ENCODE peak calls at places on chromosome 21, in ten cellular contexts. One of them, this sample, is unnamed.
A peak's percentile ranks its signal among the peaks of the same experiment; 100 is the strongest.

GRCh38 chr21:44874240-44874496 is 678 bp upstream of the PTTG1IP start:
- DNase-seq in stimulated activated CD4-positive, alpha-beta T cell treated with anti-CD3 and anti-CD28 coated beads, Interleukin-4, amount 100 ng/mL, for 1 hour: no peak
- DNase-seq in psoas muscle: no peak
- DNase-seq in ecto neural progenitor cell: no peak
- DNase-seq in Daoy: no peak
- DNase-seq in COR-L47: no peak
- DNase-seq in T follicular helper cell: no peak
- DNase-seq in Right ventricle myocardium inferior: no peak
- DNase-seq in NCI-H748 treated with DMSO at 0.1 percent for 48 hours: no peak
- DNase-seq in lower lobe of right lung: no peak
- DNase-seq in this sample: no peak

GRCh38 chr21:45891388-45892155 is 90.0 kb upstream of the COL6A1 start:
- DNase-seq in stimulated activated CD4-positive, alpha-beta T cell treated with anti-CD3 and anti-CD28 coated beads, Interleukin-4, amount 100 ng/mL, for 1 hour: no peak
- DNase-seq in psoas muscle: peak; percentile 8
- DNase-seq in ecto neural progenitor cell: no peak
- DNase-seq in Daoy: no peak
- DNase-seq in COR-L47: no peak
- DNase-seq in T follicular helper cell: no peak
- DNase-seq in Right ventricle myocardium inferior: no peak
- DNase-seq in NCI-H748 treated with DMSO at 0.1 percent for 48 hours: no peak
- DNase-seq in lower lobe of right lung: peak; percentile 33
- DNase-seq in this sample: no peak

GRCh38 chr21:36347278-36347961 is 27.4 kb downstream of the MORC3 start:
- DNase-seq in stimulated activated CD4-positive, alpha-beta T cell treated with anti-CD3 and anti-CD28 coated beads, Interleukin-4, amount 100 ng/mL, for 1 hour: no peak
- DNase-seq in psoas muscle: no peak
- DNase-seq in ecto neural progenitor cell: no peak
- DNase-seq in Daoy: no peak
- DNase-seq in COR-L47: no peak
- DNase-seq in T follicular helper cell: no peak
- DNase-seq in Right ventricle myocardium inferior: no peak
- DNase-seq in NCI-H748 treated with DMSO at 0.1 percent for 48 hours: no peak
- DNase-seq in lower lobe of right lung: no peak
- DNase-seq in this sample: no peak

GRCh38 chr21:26170471-26171309 is at the start of gene APP:
- DNase-seq in stimulated activated CD4-positive, alpha-beta T cell treated with anti-CD3 and anti-CD28 coated beads, Interleukin-4, amount 100 ng/mL, for 1 hour: peak; percentile 91
- DNase-seq in psoas muscle: peak; percentile 87
- DNase-seq in ecto neural progenitor cell: peak; percentile 93
- DNase-seq in Daoy: peak; percentile 90
- DNase-seq in COR-L47: peak; percentile 77
- DNase-seq in T follicular helper cell: peak; percentile 81
- DNase-seq in Right ventricle myocardium inferior: peak; percentile 96
- DNase-seq in NCI-H748 treated with DMSO at 0.1 percent for 48 hours: peak; percentile 38
- DNase-seq in lower lobe of right lung: peak; percentile 90
- DNase-seq in this sample: no peak

GRCh38 chr21:27590271-27590670 is 623.4 kb upstream of the ADAMTS5 start:
- DNase-seq in stimulated activated CD4-positive, alpha-beta T cell treated with anti-CD3 and anti-CD28 coated beads, Interleukin-4, amount 100 ng/mL, for 1 hour: no peak
- DNase-seq in psoas muscle: peak; percentile 21
- DNase-seq in ecto neural progenitor cell: no peak
- DNase-seq in Daoy: peak; percentile 89
- DNase-seq in COR-L47: no peak
- DNase-seq in T follicular helper cell: no peak
- DNase-seq in Right ventricle myocardium inferior: no peak
- DNase-seq in NCI-H748 treated with DMSO at 0.1 percent for 48 hours: no peak
- DNase-seq in lower lobe of right lung: no peak
- DNase-seq in this sample: no peak

GRCh38 chr21:34701726-34702125 is 32.9 kb downstream of the CLIC6 start:
- DNase-seq in stimulated activated CD4-positive, alpha-beta T cell treated with anti-CD3 and anti-CD28 coated beads, Interleukin-4, amount 100 ng/mL, for 1 hour: no peak
- DNase-seq in psoas muscle: no peak
- DNase-seq in ecto neural progenitor cell: no peak
- DNase-seq in Daoy: no peak
- DNase-seq in COR-L47: no peak
- DNase-seq in T follicular helper cell: no peak
- DNase-seq in Right ventricle myocardium inferior: no peak
- DNase-seq in NCI-H748 treated with DMSO at 0.1 percent for 48 hours: no peak
- DNase-seq in lower lobe of right lung: no peak
- DNase-seq in this sample: no peak

GRCh38 chr21:44299458-44300261 is at the start of gene PFKL:
- DNase-seq in stimulated activated CD4-positive, alpha-beta T cell treated with anti-CD3 and anti-CD28 coated beads, Interleukin-4, amount 100 ng/mL, for 1 hour: peak; percentile 68
- DNase-seq in psoas muscle: peak; percentile 71
- DNase-seq in ecto neural progenitor cell: peak; percentile 83
- DNase-seq in Daoy: peak; percentile 78
- DNase-seq in COR-L47: no peak
- DNase-seq in T follicular helper cell: peak; percentile 37
- DNase-seq in Right ventricle myocardium inferior: peak; percentile 90
- DNase-seq in NCI-H748 treated with DMSO at 0.1 percent for 48 hours: no peak
- DNase-seq in lower lobe of right lung: peak; percentile 80
- DNase-seq in this sample: peak; percentile 81

GRCh38 chr21:26782754-26783153 is 62.5 kb downstream of the ADAMTS1 start:
- DNase-seq in stimulated activated CD4-positive, alpha-beta T cell treated with anti-CD3 and anti-CD28 coated beads, Interleukin-4, amount 100 ng/mL, for 1 hour: no peak
- DNase-seq in psoas muscle: no peak
- DNase-seq in ecto neural progenitor cell: no peak
- DNase-seq in Daoy: no peak
- DNase-seq in COR-L47: no peak
- DNase-seq in T follicular helper cell: no peak
- DNase-seq in Right ventricle myocardium inferior: no peak
- DNase-seq in NCI-H748 treated with DMSO at 0.1 percent for 48 hours: no peak
- DNase-seq in lower lobe of right lung: no peak
- DNase-seq in this sample: no peak

GRCh38 chr21:42525676-42526378 is 12.2 kb downstream of the SLC37A1 start:
- DNase-seq in stimulated activated CD4-positive, alpha-beta T cell treated with anti-CD3 and anti-CD28 coated beads, Interleukin-4, amount 100 ng/mL, for 1 hour: no peak
- DNase-seq in psoas muscle: no peak
- DNase-seq in ecto neural progenitor cell: no peak
- DNase-seq in Daoy: no peak
- DNase-seq in COR-L47: no peak
- DNase-seq in T follicular helper cell: no peak
- DNase-seq in Right ventricle myocardium inferior: no peak
- DNase-seq in NCI-H748 treated with DMSO at 0.1 percent for 48 hours: no peak
- DNase-seq in lower lobe of right lung: no peak
- DNase-seq in this sample: no peak

GRCh38 chr21:34195365-34195764 is 122.0 kb downstream of the MRPS6 start:
- DNase-seq in stimulated activated CD4-positive, alpha-beta T cell treated with anti-CD3 and anti-CD28 coated beads, Interleukin-4, amount 100 ng/mL, for 1 hour: no peak
- DNase-seq in psoas muscle: no peak
- DNase-seq in ecto neural progenitor cell: no peak
- DNase-seq in Daoy: no peak
- DNase-seq in COR-L47: no peak
- DNase-seq in T follicular helper cell: no peak
- DNase-seq in Right ventricle myocardium inferior: no peak
- DNase-seq in NCI-H748 treated with DMSO at 0.1 percent for 48 hours: no peak
- DNase-seq in lower lobe of right lung: no peak
- DNase-seq in this sample: no peak

GRCh38 chr21:45161039-45161945 is 86.9 kb downstream of the ADARB1 start:
- DNase-seq in stimulated activated CD4-positive, alpha-beta T cell treated with anti-CD3 and anti-CD28 coated beads, Interleukin-4, amount 100 ng/mL, for 1 hour: no peak
- DNase-seq in psoas muscle: no peak
- DNase-seq in ecto neural progenitor cell: no peak
- DNase-seq in Daoy: no peak
- DNase-seq in COR-L47: no peak
- DNase-seq in T follicular helper cell: no peak
- DNase-seq in Right ventricle myocardium inferior: peak; percentile 23
- DNase-seq in NCI-H748 treated with DMSO at 0.1 percent for 48 hours: no peak
- DNase-seq in lower lobe of right lung: no peak
- DNase-seq in this sample: no peak

GRCh38 chr21:46178961-46179360 is 5.3 kb downstream of the SPATC1L start:
- DNase-seq in stimulated activated CD4-positive, alpha-beta T cell treated with anti-CD3 and anti-CD28 coated beads, Interleukin-4, amount 100 ng/mL, for 1 hour: no peak
- DNase-seq in psoas muscle: no peak
- DNase-seq in ecto neural progenitor cell: no peak
- DNase-seq in Daoy: no peak
- DNase-seq in COR-L47: no peak
- DNase-seq in T follicular helper cell: no peak
- DNase-seq in Right ventricle myocardium inferior: no peak
- DNase-seq in NCI-H748 treated with DMSO at 0.1 percent for 48 hours: no peak
- DNase-seq in lower lobe of right lung: no peak
- DNase-seq in this sample: no peak

GRCh38 chr21:46054031-46054430 is 43.9 kb upstream of the COL6A2 start:
- DNase-seq in stimulated activated CD4-positive, alpha-beta T cell treated with anti-CD3 and anti-CD28 coated beads, Interleukin-4, amount 100 ng/mL, for 1 hour: no peak
- DNase-seq in psoas muscle: no peak
- DNase-seq in ecto neural progenitor cell: no peak
- DNase-seq in Daoy: no peak
- DNase-seq in COR-L47: no peak
- DNase-seq in T follicular helper cell: no peak
- DNase-seq in Right ventricle myocardium inferior: no peak
- DNase-seq in NCI-H748 treated with DMSO at 0.1 percent for 48 hours: no peak
- DNase-seq in lower lobe of right lung: no peak
- DNase-seq in this sample: no peak

GRCh38 chr21:28962465-28962864 is 30.2 kb downstream of the LTN1 start:
- DNase-seq in stimulated activated CD4-positive, alpha-beta T cell treated with anti-CD3 and anti-CD28 coated beads, Interleukin-4, amount 100 ng/mL, for 1 hour: no peak
- DNase-seq in psoas muscle: no peak
- DNase-seq in ecto neural progenitor cell: no peak
- DNase-seq in Daoy: no peak
- DNase-seq in COR-L47: no peak
- DNase-seq in T follicular helper cell: no peak
- DNase-seq in Right ventricle myocardium inferior: no peak
- DNase-seq in NCI-H748 treated with DMSO at 0.1 percent for 48 hours: no peak
- DNase-seq in lower lobe of right lung: no peak
- DNase-seq in this sample: no peak

GRCh38 chr21:23452384-23453083 is 2154.7 kb downstream of the MRPL39 start:
- DNase-seq in stimulated activated CD4-positive, alpha-beta T cell treated with anti-CD3 and anti-CD28 coated beads, Interleukin-4, amount 100 ng/mL, for 1 hour: no peak
- DNase-seq in psoas muscle: no peak
- DNase-seq in ecto neural progenitor cell: peak; percentile 65
- DNase-seq in Daoy: peak; percentile 35
- DNase-seq in COR-L47: no peak
- DNase-seq in T follicular helper cell: no peak
- DNase-seq in Right ventricle myocardium inferior: peak; percentile 43
- DNase-seq in NCI-H748 treated with DMSO at 0.1 percent for 48 hours: no peak
- DNase-seq in lower lobe of right lung: no peak
- DNase-seq in this sample: no peak

GRCh38 chr21:28827422-28827821 is 165.3 kb downstream of the LTN1 start:
- DNase-seq in stimulated activated CD4-positive, alpha-beta T cell treated with anti-CD3 and anti-CD28 coated beads, Interleukin-4, amount 100 ng/mL, for 1 hour: no peak
- DNase-seq in psoas muscle: no peak
- DNase-seq in ecto neural progenitor cell: no peak
- DNase-seq in Daoy: no peak
- DNase-seq in COR-L47: no peak
- DNase-seq in T follicular helper cell: no peak
- DNase-seq in Right ventricle myocardium inferior: no peak
- DNase-seq in NCI-H748 treated with DMSO at 0.1 percent for 48 hours: no peak
- DNase-seq in lower lobe of right lung: no peak
- DNase-seq in this sample: no peak

GRCh38 chr21:44817506-44817880 is 369 bp downstream of the SUMO3 start:
- DNase-seq in stimulated activated CD4-positive, alpha-beta T cell treated with anti-CD3 and anti-CD28 coated beads, Interleukin-4, amount 100 ng/mL, for 1 hour: peak; percentile 91
- DNase-seq in psoas muscle: peak; percentile 91
- DNase-seq in ecto neural progenitor cell: peak; percentile 95
- DNase-seq in Daoy: peak; percentile 95
- DNase-seq in COR-L47: peak; percentile 80
- DNase-seq in T follicular helper cell: peak; percentile 89
- DNase-seq in Right ventricle myocardium inferior: peak; percentile 95
- DNase-seq in NCI-H748 treated with DMSO at 0.1 percent for 48 hours: peak; percentile 38
- DNase-seq in lower lobe of right lung: peak; percentile 93
- DNase-seq in this sample: peak; percentile 85

This sample was measured in OCI-LY7.